ENCODE peak calls at places on chromosomes 16 and 17, in four cellular contexts. Q is breast epithelium, P is psoas muscle, Z is ascending aorta. A is an unnamed sample.

GRCh38 chr16:1333149-1333812 is at the start of gene BAIAP3:
- DNase-seq in Q (no peak), P (peak; percentile 60), Z (no peak), A (peak; percentile 74)

GRCh38 chr17:62653831-62654829 is 26.7 kb downstream of the MRC2 start:
- DNase-seq in Q (no peak), P (peak; percentile 81), Z (no peak), A (no peak)

GRCh38 chr17:81386646-81387234 is 8.5 kb upstream of the BAHCC1 start:
- DNase-seq in Q (no peak), P (peak; percentile 69), Z (no peak), A (no peak)

GRCh38 chr16:62665269-62665668 is 629.0 kb upstream of the CDH8 start:
- DNase-seq in Q (no peak), P (no peak), Z (no peak), A (no peak)

GRCh38 chr16:67779256-67780014 is 26.9 kb downstream of the RANBP10 start:
- DNase-seq in Q (no peak), P (no peak), Z (no peak), A (no peak)

GRCh38 chr17:80811181-80812105 is 180.2 kb upstream of the CHMP6 start:
- DNase-seq in Q (peak; percentile 22), P (no peak), Z (peak; percentile 46), A (no peak)

GRCh38 chr17:1379930-1380313 is 20.1 kb downstream of the YWHAE start:
- DNase-seq in Q (no peak), P (no peak), Z (no peak), A (no peak)

GRCh38 chr17:19369846-19370492 is 7.4 kb upstream of the B9D1 start:
- DNase-seq in Q (no peak), P (no peak), Z (no peak), A (no peak)

GRCh38 chr17:66304304-66305174 is 2.1 kb downstream of the PRKCA start:
- DNase-seq in Q (no peak), P (no peak), Z (no peak), A (no peak)

GRCh38 chr17:7856081-7856791 is 1.1 kb downstream of the NAA38 start:
- DNase-seq in Q (no peak), P (peak; percentile 66), Z (no peak), A (no peak)

GRCh38 chr16:66859397-66860068 is 15.3 kb downstream of the CA7 start:
- DNase-seq in Q (no peak), P (no peak), Z (no peak), A (no peak)

GRCh38 chr16:66516808-66517585 is 32.9 kb downstream of the TK2 start:
- DNase-seq in Q (peak; percentile 96), P (peak; percentile 96), Z (peak; percentile 99), A (no peak)

GRCh38 chr17:80475949-80476876 is at the start of gene NPTX1:
- DNase-seq in Q (no peak), P (no peak), Z (no peak), A (no peak)

GRCh38 chr16:66521951-66522771 is 27.8 kb downstream of the TK2 start:
- DNase-seq in Q (no peak), P (no peak), Z (no peak), A (no peak)

GRCh38 chr17:65557349-65558310 is 3.8 kb downstream of the AXIN2 start:
- DNase-seq in Q (no peak), P (no peak), Z (no peak), A (no peak)

GRCh38 chr17:21166599-21167265 is 40.0 kb downstream of the DHRS7B start:
- DNase-seq in Q (no peak), P (no peak), Z (no peak), A (no peak)

GRCh38 chr17:16516594-16517018 is 24.6 kb upstream of the LRRC75A start:
- DNase-seq in Q (no peak), P (peak; percentile 38), Z (peak; percentile 73), A (no peak)

GRCh38 chr16:57446530-57447141 is 549 bp downstream of the CIAPIN1 start:
- DNase-seq in Q (no peak), P (peak; percentile 46), Z (peak; percentile 72), A (no peak)

GRCh38 chr16:14475370-14476139 is 154.5 kb downstream of the PARN start:
- DNase-seq in Q (no peak), P (no peak), Z (no peak), A (no peak)

GRCh38 chr16:59859606-59860402 is 1125.7 kb upstream of the GOT2 start:
- DNase-seq in Q (no peak), P (no peak), Z (no peak), A (no peak)

GRCh38 chr17:49435630-49436029 is 20.9 kb upstream of the PHB1 start:
- DNase-seq in Q (peak; percentile 51), P (no peak), Z (no peak), A (no peak)

GRCh38 chr17:21475555-21475954 is 99.4 kb downstream of the KCNJ12 start:
- DNase-seq in Q (no peak), P (no peak), Z (no peak), A (no peak)

GRCh38 chr17:82361885-82362633 is 3.0 kb downstream of the TEX19 start:
- DNase-seq in Q (no peak), P (no peak), Z (no peak), A (no peak)

GRCh38 chr17:78515480-78515879 is 61.7 kb downstream of the DNAH17 start:
- DNase-seq in Q (no peak), P (no peak), Z (no peak), A (no peak)

GRCh38 chr16:53743149-53743566 is 39.2 kb downstream of the FTO start:
- DNase-seq in Q (no peak), P (no peak), Z (no peak), A (no peak)

GRCh38 chr16:87824016-87824990 is 45.0 kb downstream of the SLC7A5 start:
- DNase-seq in Q (no peak), P (no peak), Z (no peak), A (no peak)

GRCh38 chr16:89337965-89338364 is 120.5 kb downstream of the ZNF778 start:
- DNase-seq in Q (no peak), P (no peak), Z (no peak), A (no peak)

GRCh38 chr17:45782889-45783592 is 1.1 kb upstream of the CRHR1 start:
- DNase-seq in Q (no peak), P (peak; percentile 35), Z (no peak), A (peak; percentile 66)

GRCh38 chr16:70576431-70577255 is 53.0 kb downstream of the SF3B3 start:
- DNase-seq in Q (no peak), P (no peak), Z (peak; percentile 46), A (no peak)
- TF ChIP-seq CTCF in Q (no peak), P (no peak), Z (no peak), A (no peak)

GRCh38 chr17:39980402-39981206 is at the start of gene PSMD3:
- DNase-seq in Q (peak; percentile 98), P (peak; percentile 98), Z (peak; percentile 100), A (peak; percentile 73)
- TF ChIP-seq CTCF in Q (peak; percentile 90), P (peak; percentile 74), Z (peak; percentile 75), A (peak; percentile 91)

GRCh38 chr17:9905902-9906301 is 831 bp upstream of the RCVRN start:
- DNase-seq in Q (no peak), P (peak; percentile 54), Z (no peak), A (no peak)
- TF ChIP-seq CTCF in Q (peak; percentile 28), P (no peak), Z (peak; percentile 16), A (peak; percentile 41)

GRCh38 chr16:46607529-46607928 is 13.7 kb downstream of the SHCBP1 start:
- DNase-seq in Q (no peak), P (no peak), Z (no peak), A (no peak)
- TF ChIP-seq CTCF in Q (peak; percentile 39), P (peak; percentile 46), Z (no peak), A (peak; percentile 56)

DNA sequence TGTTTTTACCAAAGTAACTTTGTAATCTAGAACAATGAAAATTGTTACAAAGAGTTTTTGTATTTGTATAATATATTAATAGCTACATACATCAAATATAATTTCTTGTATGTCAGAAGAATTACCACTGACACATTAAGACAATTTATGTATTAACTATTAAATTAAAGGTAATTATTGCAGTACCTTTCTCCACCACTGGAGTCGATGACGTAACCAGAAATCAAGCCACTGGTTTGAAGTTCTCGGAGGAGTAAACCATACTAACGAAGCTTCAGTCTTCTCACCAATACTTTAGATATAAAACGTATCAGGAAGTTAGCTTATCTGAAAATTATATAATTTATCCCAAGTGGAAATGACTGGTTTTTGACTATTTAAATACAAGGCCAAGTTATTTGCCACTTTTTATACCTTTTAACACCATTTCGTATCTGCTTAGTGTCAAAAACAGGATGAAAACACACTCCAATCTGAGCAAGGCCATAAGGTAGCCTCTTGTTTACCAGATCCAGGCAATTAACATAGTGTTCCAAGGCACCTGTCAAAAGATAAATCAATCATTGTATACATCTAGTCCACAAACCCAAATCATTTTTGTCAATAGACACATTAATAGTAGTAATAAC is 4.3 kb downstream of the POLG2 start:
- DNase-seq in Q (no peak), P (no peak), Z (no peak), A (no peak)
- TF ChIP-seq CTCF in Q (peak; percentile 40), P (peak; percentile 44), Z (peak; percentile 47), A (peak; percentile 13)

DNA sequence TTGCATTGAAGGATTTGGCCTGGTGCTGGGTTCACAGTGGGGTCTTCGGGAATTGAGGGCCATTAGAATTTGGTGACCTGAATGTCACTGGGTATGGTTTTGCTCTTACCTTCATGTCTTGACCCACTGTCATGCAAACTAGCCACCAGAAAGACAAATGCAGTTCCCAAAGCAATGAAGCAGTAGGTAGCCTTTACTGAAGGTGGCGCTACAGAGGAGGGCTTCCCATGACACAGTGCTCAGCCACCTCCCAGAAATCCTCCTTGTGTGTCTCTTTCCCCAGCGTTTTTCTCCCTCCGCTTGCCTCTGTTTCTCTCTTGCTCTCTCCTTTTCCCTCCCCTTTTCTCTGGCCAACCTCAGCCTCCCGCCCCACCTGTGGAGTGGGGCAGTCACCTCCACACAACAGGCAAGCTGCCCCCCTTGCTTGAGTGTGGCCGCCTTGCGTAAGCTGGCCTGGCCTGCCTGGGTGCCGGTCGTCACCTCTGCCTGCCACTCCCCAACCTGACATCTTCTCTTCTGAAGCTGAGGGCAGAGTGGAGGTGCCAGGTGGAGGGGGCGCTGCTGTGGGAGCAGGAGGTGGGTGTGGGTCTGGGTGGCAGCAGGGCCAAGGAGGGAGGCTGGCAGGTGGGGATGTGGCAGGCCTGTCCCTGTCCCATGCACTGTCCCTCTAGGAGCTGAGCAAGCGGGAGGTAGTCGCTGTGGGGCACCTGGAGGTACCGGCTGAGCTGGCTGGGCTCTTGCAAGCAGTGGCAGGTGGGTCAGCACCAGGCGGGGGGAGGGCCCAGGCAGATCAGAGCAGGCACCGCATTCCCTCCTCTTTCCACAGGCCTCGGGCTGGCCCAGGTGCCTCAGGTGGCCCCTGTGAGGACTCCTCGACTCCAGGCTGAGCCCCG is 34.7 kb downstream of the MYO15A start:
- DNase-seq in Q (no peak), P (no peak), Z (no peak), A (no peak)
- TF ChIP-seq CTCF in Q (no peak), P (no peak), Z (no peak), A (peak; percentile 16)

DNA sequence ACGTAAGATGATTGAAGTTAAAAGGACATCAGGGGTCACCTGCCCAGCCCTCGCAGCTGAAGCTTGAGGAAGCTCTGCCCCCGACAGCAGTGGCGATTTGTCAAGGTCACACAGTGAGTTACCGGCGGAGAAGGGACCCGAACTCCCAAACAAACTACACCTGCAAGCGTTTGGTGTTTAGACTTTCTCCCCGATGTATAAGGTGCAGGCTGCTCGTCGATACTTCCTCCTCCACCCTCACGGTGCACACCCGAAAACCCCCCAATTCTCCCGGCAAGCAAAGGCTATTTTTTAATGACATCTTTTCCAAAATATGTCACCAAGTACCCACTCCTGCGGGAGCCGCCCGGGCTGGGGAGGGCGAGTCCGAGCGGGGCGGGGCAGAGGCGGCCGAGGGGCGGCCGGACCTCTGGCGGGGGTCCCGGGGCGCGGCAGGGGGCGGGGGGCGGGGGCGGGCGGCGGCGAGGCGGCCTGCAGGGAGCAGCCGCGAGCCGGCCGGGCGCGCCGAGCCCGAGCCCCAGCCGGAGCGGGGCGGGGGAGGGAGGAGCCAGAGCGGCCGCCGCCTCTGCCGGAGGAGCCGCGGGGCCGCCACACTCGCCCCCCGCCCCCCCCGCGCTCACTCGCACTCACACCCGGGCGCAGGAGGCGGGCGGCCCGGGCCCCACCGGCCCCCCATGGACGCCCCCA is at the start of gene THRA:
- DNase-seq in Q (no peak), P (peak; percentile 84), Z (peak; percentile 83), A (no peak)
- TF ChIP-seq CTCF in Q (no peak), P (peak; percentile 29), Z (no peak), A (peak; percentile 27)

A was measured in D721Med.